ENCODE peak calls at places on chromosomes 13 and 19, in four cellular contexts. N is fibroblast of mammary gland; G is CD8-positive, alpha-beta T cell; O is sciatic nerve. T is an unnamed sample.

GRCh38 chr13:97142452-97142851 is 79.7 kb upstream of the MBNL2 start:
- DNase-seq in G (no peak), O (no peak), N (peak; percentile 28), T (no peak)

GRCh38 chr19:52269338-52270261 is at the start of gene ZNF766:
- DNase-seq in N (peak; percentile 91), G (peak; percentile 95), O (peak; percentile 99), T (peak; percentile 98)

GRCh38 chr13:47211106-47211505 is 314.3 kb upstream of the HTR2A start:
- DNase-seq in O (no peak), N (peak; percentile 39), G (no peak), T (no peak)

GRCh38 chr13:26967119-26968038 is 204.2 kb downstream of the USP12 start:
- DNase-seq in O (no peak), N (peak; percentile 49), G (no peak), T (no peak)

GRCh38 chr13:56586966-56587365 is 553.8 kb upstream of the PRR20A start:
- DNase-seq in N (no peak), G (no peak), O (no peak), T (no peak)

GRCh38 chr19:611506-611869 is 21.8 kb downstream of the HCN2 start:
- DNase-seq in N (peak; percentile 94), O (no peak), G (no peak), T (no peak)

GRCh38 chr19:37251308-37252229 is 33.6 kb downstream of the ZNF383 start:
- DNase-seq in O (peak; percentile 75), N (peak; percentile 98), G (peak; percentile 3), T (no peak)

GRCh38 chr19:39878398-39878797 is 32.2 kb upstream of the FBL start:
- DNase-seq in O (no peak), G (no peak), N (no peak), T (no peak)

GRCh38 chr13:21453352-21454089 is 5.6 kb downstream of the ZDHHC20 start:
- DNase-seq in O (no peak), N (peak; percentile 51), G (no peak), T (no peak)

GRCh38 chr19:12733369-12733896 is 1.1 kb downstream of the TRIR start:
- DNase-seq in N (peak; percentile 74), G (no peak), O (no peak), T (no peak)

GRCh38 chr13:32261567-32261966 is 53.6 kb downstream of the ZAR1L start:
- DNase-seq in O (peak; percentile 68), G (no peak), N (peak; percentile 94), T (no peak)

GRCh38 chr19:51128227-51128626 is 3.5 kb downstream of the SIGLEC9 start:
- DNase-seq in N (no peak), O (peak; percentile 41), G (no peak), T (no peak)

GRCh38 chr13:21015284-21015683 is 46.1 kb downstream of the LATS2 start:
- DNase-seq in O (no peak), N (peak; percentile 60), G (no peak), T (no peak)

GRCh38 chr13:41995946-41996345 is 35.0 kb upstream of the VWA8 start:
- DNase-seq in G (no peak), N (peak; percentile 61), O (no peak), T (no peak)

GRCh38 chr13:90800082-90800746 is 547.3 kb upstream of the MIR17HG start:
- DNase-seq in N (no peak), G (no peak), O (peak; percentile 73), T (no peak)

GRCh38 chr13:84417426-84417825 is 535.2 kb upstream of the SLITRK1 start:
- DNase-seq in G (no peak), N (peak; percentile 44), O (no peak), T (no peak)

GRCh38 chr19:18379803-18380747 is 5.9 kb upstream of the GDF15 start:
- DNase-seq in N (peak; percentile 98), G (no peak), O (peak; percentile 95), T (no peak)

GRCh38 chr13:112776971-112777370 is 87.1 kb downstream of the ATP11A start:
- DNase-seq in N (no peak), G (no peak), O (no peak), T (no peak)

GRCh38 chr13:18956473-18957078 is 225.0 kb downstream of the TUBA3C start:
- DNase-seq in G (no peak), N (no peak), O (no peak), T (no peak)

GRCh38 chr13:112168771-112169170 is 101.8 kb downstream of the SOX1 start:
- DNase-seq in N (no peak), G (no peak), O (no peak), T (no peak)

GRCh38 chr19:48629599-48630288 is 7.4 kb downstream of the DBP start:
- DNase-seq in G (no peak), O (peak; percentile 83), N (no peak), T (no peak)

GRCh38 chr13:51829236-51829899 is 15.6 kb downstream of the TMEM272 start:
- DNase-seq in N (no peak), G (no peak), O (no peak), T (no peak)

GRCh38 chr13:51832471-51833152 is 12.4 kb downstream of the TMEM272 start:
- DNase-seq in G (peak; percentile 35), N (peak; percentile 31), O (no peak), T (peak; percentile 40)

GRCh38 chr13:96850538-96850937 is 143.7 kb downstream of the OXGR1 start:
- DNase-seq in G (no peak), O (no peak), N (no peak), T (no peak)

GRCh38 chr19:13847033-13847899 is 29.7 kb upstream of the NANOS3 start:
- DNase-seq in G (peak; percentile 88), O (peak; percentile 97), N (peak; percentile 87), T (peak; percentile 98)

GRCh38 chr13:60012503-60012902 is 151.2 kb downstream of the DIAPH3 start:
- DNase-seq in N (no peak), G (no peak), O (no peak), T (no peak)

GRCh38 chr13:75870397-75870801 is 234.3 kb downstream of the LMO7 start:
- DNase-seq in N (peak; percentile 30), O (no peak), G (no peak), T (no peak)

GRCh38 chr19:19538767-19539166 is 702 bp downstream of the CILP2 start:
- DNase-seq in O (no peak), N (no peak), G (no peak), T (no peak)

GRCh38 chr19:47156861-47157454 is 26.3 kb downstream of the SAE1 start:
- DNase-seq in O (no peak), G (no peak), N (no peak), T (no peak)

GRCh38 chr19:42242071-42242511 is 311 bp downstream of the GSK3A start:
- DNase-seq in O (no peak), G (no peak), N (no peak), T (no peak)

GRCh38 chr19:8573316-8573715 is 3.9 kb downstream of the MYO1F start:
- DNase-seq in G (no peak), O (no peak), N (no peak), T (no peak)

GRCh38 chr19:15820646-15821045 is 5.2 kb upstream of the OR10H1 start:
- DNase-seq in N (no peak), O (no peak), G (no peak), T (no peak)

GRCh38 chr19:19451429-19452240 is 46.2 kb downstream of the GATAD2A start:
- DNase-seq in O (no peak), G (no peak), N (peak; percentile 23), T (no peak)

GRCh38 chr13:113939129-113939904 is 34.6 kb downstream of the C13orf46 start:
- DNase-seq in N (no peak), O (peak; percentile 62), G (no peak), T (no peak)

T was measured in osteocyte.